ENCODE peak calls at places on chromosomes 7 and 10, in seven cellular contexts. N is breast epithelium, P is H1, Y is heart left ventricle, E is H54, G is tibial nerve, K is A549. O is an unnamed sample.

GRCh38 chr7:152025937-152026890 is 740 bp downstream of the GALNT11 start:
- DNase-seq in K (no peak), E (no peak), G (no peak), N (no peak), Y (no peak), P (no peak), O (no peak)

GRCh38 chr10:51788270-51788669 is 88.9 kb upstream of the CSTF2T start:
- DNase-seq in N (no peak), G (no peak), Y (no peak), P (no peak), E (no peak), K (no peak), O (no peak)

GRCh38 chr7:139539231-139539630 is 15.7 kb downstream of the CLEC2L start:
- DNase-seq in N (no peak), P (no peak), K (no peak), G (no peak), Y (no peak), E (no peak), O (no peak)

GRCh38 chr7:73314271-73314670 is 5.6 kb upstream of the NSUN5 start:
- DNase-seq in N (no peak), G (no peak), E (no peak), P (no peak), K (no peak), Y (no peak), O (no peak)

GRCh38 chr7:117790731-117791130 is 82.5 kb downstream of the CTTNBP2 start:
- DNase-seq in G (no peak), Y (no peak), E (no peak), N (no peak), K (no peak), P (no peak), O (no peak)

GRCh38 chr10:46028584-46029570 is 1.5 kb downstream of the NCOA4 start:
- DNase-seq in P (no peak), K (peak; percentile 80), N (no peak), E (peak; percentile 32), Y (no peak), G (no peak), O (no peak)

GRCh38 chr10:11655839-11656238 is 44.4 kb upstream of the USP6NL start:
- DNase-seq in E (no peak), K (no peak), N (no peak), Y (no peak), P (no peak), G (no peak), O (no peak)

GRCh38 chr10:12701696-12702095 is 299.8 kb downstream of the CCDC3 start:
- DNase-seq in G (no peak), P (no peak), K (no peak), E (no peak), N (no peak), Y (no peak), O (no peak)

GRCh38 chr7:22137466-22137865 is 191.8 kb upstream of the CDCA7L start:
- DNase-seq in Y (no peak), E (no peak), N (no peak), P (no peak), G (no peak), K (no peak), O (no peak)

GRCh38 chr7:142337406-142338001 is 79.6 kb upstream of the PRSS58 start:
- DNase-seq in Y (no peak), K (no peak), E (no peak), G (no peak), P (no peak), N (no peak), O (no peak)

GRCh38 chr7:24755541-24756416 is 1.5 kb downstream of the GSDME start:
- DNase-seq in E (peak; percentile 84), N (no peak), P (no peak), G (no peak), K (no peak), Y (no peak), O (no peak)

GRCh38 chr10:112624546-112625048 is 177.6 kb downstream of the VTI1A start:
- DNase-seq in K (no peak), P (no peak), G (no peak), N (no peak), E (no peak), Y (no peak), O (no peak)

GRCh38 chr10:61464461-61465215 is 11.5 kb upstream of the TMEM26 start:
- DNase-seq in G (no peak), K (no peak), P (no peak), N (no peak), Y (no peak), E (no peak), O (no peak)

GRCh38 chr7:73918926-73919693 is 58.2 kb downstream of the TMEM270 start:
- DNase-seq in K (no peak), G (no peak), N (no peak), E (no peak), P (no peak), Y (no peak), O (no peak)

GRCh38 chr7:32891800-32892520 is 400 bp upstream of the KBTBD2 start:
- DNase-seq in G (peak; percentile 94), E (peak; percentile 93), N (peak; percentile 96), K (peak; percentile 96), P (peak; percentile 85), Y (peak; percentile 99), O (peak; percentile 97)

GRCh38 chr7:32890010-32890552 is 1.5 kb downstream of the KBTBD2 start:
- DNase-seq in Y (no peak), G (no peak), P (no peak), K (peak; percentile 33), N (no peak), E (no peak), O (no peak)

GRCh38 chr7:32892521-32893224 is 1.1 kb upstream of the KBTBD2 start:
- DNase-seq in E (peak; percentile 55), Y (peak; percentile 52), G (no peak), K (peak; percentile 41), P (no peak), N (peak; percentile 58), O (peak; percentile 37)

GRCh38 chr7:32890553-32891045 is 961 bp downstream of the KBTBD2 start:
- DNase-seq in G (no peak), P (no peak), Y (no peak), E (no peak), N (no peak), K (peak; percentile 60), O (peak; percentile 31)

DNA sequence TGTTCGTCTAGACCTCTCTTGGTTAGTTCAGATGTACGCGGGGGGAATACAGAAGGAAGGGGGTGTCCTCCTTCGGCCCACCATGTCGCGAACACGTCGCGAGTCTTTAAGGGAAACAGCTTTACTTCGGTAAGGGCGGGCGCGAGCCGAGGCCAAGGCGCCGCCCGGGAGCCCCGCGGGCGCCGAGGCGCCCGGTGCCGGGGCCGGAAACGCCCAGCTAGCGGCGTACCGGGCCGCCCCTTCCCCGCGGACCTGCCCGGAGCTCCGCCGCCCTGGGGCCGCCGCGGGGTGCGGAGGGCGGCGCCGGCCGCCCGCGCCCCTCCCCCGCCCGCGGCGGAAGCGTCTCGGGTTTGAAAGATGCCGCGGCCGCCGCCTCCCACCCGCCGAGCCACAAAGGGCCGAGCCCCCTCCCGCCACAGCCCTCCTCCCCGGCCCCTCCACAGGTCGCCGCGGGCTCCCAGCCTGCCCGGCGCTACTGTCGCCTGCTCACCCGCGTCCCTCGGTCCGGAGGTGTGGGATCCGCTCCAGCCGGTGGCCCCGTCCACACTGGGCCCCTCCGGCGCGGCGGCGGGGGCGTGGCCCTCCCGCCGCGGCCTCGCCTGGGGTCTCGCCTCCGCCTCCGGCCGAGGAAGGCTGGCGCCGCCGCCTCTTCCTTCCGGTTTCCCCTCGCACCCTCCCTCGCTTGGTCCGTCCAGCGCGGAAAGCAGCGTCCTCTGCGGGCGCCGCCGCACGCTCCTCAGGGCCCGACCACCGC is at the start of gene KBTBD2:
- DNase-seq in Y (peak; percentile 92), K (peak; percentile 91), N (peak; percentile 76), G (peak; percentile 53), E (peak; percentile 88), P (no peak), O (peak; percentile 90)
- TF ChIP-seq POLR2A in Y (no peak), K (peak; percentile 52), N (no peak), G (peak; percentile 10), E (peak; percentile 72), P (peak; percentile 61), O (peak; percentile 43)

GRCh38 chr7:98215561-98216495 is 4.6 kb downstream of the BHLHA15 start:
- DNase-seq in P (no peak), Y (no peak), E (no peak), K (no peak), N (peak; percentile 51), G (no peak), O (no peak)
- TF ChIP-seq POLR2A in P (no peak), Y (no peak), E (no peak), K (no peak), N (no peak), G (no peak), O (no peak)

GRCh38 chr10:75013007-75013406 is 98.4 kb upstream of the SAMD8 start:
- DNase-seq in N (no peak), G (no peak), Y (no peak), P (no peak), K (no peak), E (no peak), O (no peak)

GRCh38 chr10:75016290-75016689 is 95.2 kb upstream of the SAMD8 start:
- DNase-seq in N (no peak), E (no peak), Y (no peak), G (no peak), P (no peak), K (no peak), O (no peak)

GRCh38 chr10:75015440-75015839 is 96.0 kb upstream of the SAMD8 start:
- DNase-seq in P (no peak), E (no peak), Y (no peak), K (no peak), N (no peak), G (no peak), O (no peak)

GRCh38 chr10:75013522-75013921 is 97.9 kb upstream of the SAMD8 start:
- DNase-seq in G (no peak), E (no peak), K (no peak), N (no peak), P (no peak), Y (no peak), O (no peak)

GRCh38 chr10:75014516-75015230 is 96.8 kb upstream of the SAMD8 start:
- DNase-seq in K (no peak), P (no peak), G (no peak), N (no peak), Y (no peak), E (no peak), O (no peak)
- TF ChIP-seq POLR2A in K (no peak), P (no peak), G (no peak), N (no peak), Y (no peak), E (no peak), O (no peak)

GRCh38 chr7:1863091-1863900 is 193.2 kb downstream of the ELFN1 start:
- DNase-seq in E (no peak), K (no peak), P (no peak), G (no peak), N (no peak), Y (no peak), O (no peak)

GRCh38 chr7:1862560-1862959 is 192.5 kb downstream of the ELFN1 start:
- DNase-seq in G (no peak), P (no peak), N (no peak), E (no peak), K (no peak), Y (no peak), O (no peak)

GRCh38 chr7:1864126-1864940 is 194.3 kb downstream of the ELFN1 start:
- DNase-seq in E (no peak), N (no peak), P (no peak), K (no peak), G (no peak), Y (no peak), O (no peak)

GRCh38 chr7:1859266-1860035 is 189.4 kb downstream of the ELFN1 start:
- DNase-seq in G (no peak), N (no peak), P (no peak), K (no peak), E (no peak), Y (no peak), O (no peak)

GRCh38 chr7:1861799-1862458 is 191.9 kb downstream of the ELFN1 start:
- DNase-seq in N (no peak), G (no peak), K (no peak), E (no peak), Y (no peak), P (no peak), O (no peak)
- TF ChIP-seq POLR2A in N (no peak), G (no peak), K (no peak), E (no peak), Y (no peak), P (no peak), O (no peak)